ENCODE peak calls at places on chromosome 9, in nine cellular contexts. T is brain microvascular endothelial cell; L is astrocyte; E is GM13977; M is GM13976; Z is activated CD4-positive, alpha-beta T cell treated with anti-CD3 and anti-CD28 coated beads, Interleukin-2, amount 50 U/mL, for 48 hours; I is progenitor cell of endocrine pancreas; J is ureter; W is T-cell. U is an unnamed sample.

GRCh38 chr9:90033030-90033650 is 428.3 kb downstream of the GADD45G start:
- DNase-seq in T (no peak), L (no peak), E (no peak), M (no peak), Z (no peak), I (no peak), J (no peak), W (no peak), U (no peak)

GRCh38 chr9:100472725-100473261 is at the start of gene TMEFF1:
- DNase-seq in T (no peak), L (peak; percentile 9), E (peak; percentile 86), M (peak; percentile 84), Z (peak; percentile 63), I (peak; percentile 89), J (no peak), W (peak; percentile 46), U (peak; percentile 69)

GRCh38 chr9:95379630-95380029 is 62.1 kb upstream of the FANCC start:
- DNase-seq in T (no peak), L (no peak), E (no peak), M (no peak), Z (peak; percentile 16), I (no peak), J (no peak), W (peak; percentile 25), U (peak; percentile 6)

GRCh38 chr9:125484632-125485282 is 222.3 kb downstream of the MAPKAP1 start:
- DNase-seq in T (peak; percentile 35), L (peak; percentile 96), E (no peak), M (no peak), Z (no peak), I (no peak), J (peak; percentile 52), W (no peak), U (no peak)

GRCh38 chr9:114339130-114339908 is 9.7 kb downstream of the ORM2 start:
- DNase-seq in T (peak; percentile 41), L (no peak), E (peak; percentile 90), M (peak; percentile 88), Z (peak; percentile 70), I (peak; percentile 23), J (no peak), W (peak; percentile 54), U (peak; percentile 67)

GRCh38 chr9:114263853-114264510 is 58.9 kb upstream of the ORM1 start:
- DNase-seq in T (no peak), L (no peak), E (no peak), M (no peak), Z (no peak), I (no peak), J (no peak), W (no peak), U (no peak)

GRCh38 chr9:20382460-20383071 is 239.7 kb downstream of the MLLT3 start:
- DNase-seq in T (peak; percentile 9), L (peak; percentile 51), E (no peak), M (no peak), Z (no peak), I (no peak), J (no peak), W (no peak), U (no peak)

GRCh38 chr9:61674465-61674864 is 484.6 kb downstream of the SPATA31A7 start:
- DNase-seq in T (no peak), L (no peak), E (no peak), M (peak; percentile 1), Z (no peak), I (no peak), J (no peak), W (no peak), U (no peak)

GRCh38 chr9:76800901-76801300 is 36.7 kb downstream of the PCA3 start:
- DNase-seq in T (no peak), L (no peak), E (no peak), M (no peak), Z (no peak), I (no peak), J (no peak), W (no peak), U (no peak)

GRCh38 chr9:13445123-13445522 is 165.6 kb upstream of the MPDZ start:
- DNase-seq in T (no peak), L (no peak), E (no peak), M (no peak), Z (no peak), I (no peak), J (no peak), W (no peak), U (no peak)

GRCh38 chr9:130331573-130331972 is 66.0 kb downstream of the HMCN2 start:
- DNase-seq in T (peak; percentile 18), L (peak; percentile 67), E (no peak), M (no peak), Z (no peak), I (no peak), J (peak; percentile 67), W (no peak), U (no peak)

GRCh38 chr9:130156672-130157071 is 15.5 kb upstream of the NCS1 start:
- DNase-seq in T (no peak), L (no peak), E (no peak), M (no peak), Z (no peak), I (no peak), J (no peak), W (no peak), U (no peak)

GRCh38 chr9:137255448-137256114 is 454 bp downstream of the NELFB start:
- DNase-seq in T (no peak), L (no peak), E (peak; percentile 64), M (no peak), Z (no peak), I (peak; percentile 50), J (no peak), W (peak; percentile 32), U (peak; percentile 41)

GRCh38 chr9:93683331-93684134 is 107.1 kb downstream of the PHF2 start:
- DNase-seq in T (no peak), L (no peak), E (no peak), M (peak; percentile 17), Z (peak; percentile 2), I (peak; percentile 7), J (no peak), W (no peak), U (no peak)

GRCh38 chr9:80028501-80028900 is 456.7 kb downstream of the TLE4 start:
- DNase-seq in T (no peak), L (peak; percentile 29), E (no peak), M (no peak), Z (no peak), I (no peak), J (no peak), W (no peak), U (no peak)

GRCh38 chr9:99868845-99869244 is 37.6 kb upstream of the STX17 start:
- DNase-seq in T (peak; percentile 29), L (no peak), E (peak; percentile 15), M (peak; percentile 13), Z (no peak), I (no peak), J (no peak), W (no peak), U (no peak)

GRCh38 chr9:13436591-13436990 is 157.1 kb upstream of the MPDZ start:
- DNase-seq in T (no peak), L (no peak), E (no peak), M (no peak), Z (no peak), I (no peak), J (no peak), W (no peak), U (no peak)

GRCh38 chr9:93301291-93301811 is 117.4 kb downstream of the WNK2 start:
- DNase-seq in T (no peak), L (no peak), E (peak; percentile 17), M (peak; percentile 23), Z (no peak), I (no peak), J (no peak), W (no peak), U (no peak)

GRCh38 chr9:6054280-6055099 is 39.1 kb upstream of the RANBP6 start:
- DNase-seq in T (peak; percentile 48), L (peak; percentile 39), E (peak; percentile 35), M (peak; percentile 35), Z (peak; percentile 72), I (peak; percentile 45), J (peak; percentile 57), W (peak; percentile 56), U (peak; percentile 44)

GRCh38 chr9:87592554-87593394 is 95.1 kb downstream of the DAPK1 start:
- DNase-seq in T (peak; percentile 72), L (peak; percentile 69), E (no peak), M (no peak), Z (no peak), I (no peak), J (peak; percentile 63), W (no peak), U (no peak)

GRCh38 chr9:34384368-34385165 is 7.9 kb upstream of the MYORG start:
- DNase-seq in T (no peak), L (no peak), E (no peak), M (no peak), Z (no peak), I (no peak), J (no peak), W (no peak), U (no peak)

GRCh38 chr9:115209601-115210306 is 91.8 kb upstream of the TNC start:
- DNase-seq in T (peak; percentile 50), L (peak; percentile 79), E (peak; percentile 17), M (no peak), Z (peak; percentile 14), I (no peak), J (no peak), W (no peak), U (no peak)

GRCh38 chr9:7402704-7403389 is 396.7 kb downstream of the DMAC1 start:
- DNase-seq in T (no peak), L (no peak), E (no peak), M (no peak), Z (no peak), I (no peak), J (no peak), W (no peak), U (no peak)

GRCh38 chr9:90611568-90611967 is 31.1 kb downstream of the DIRAS2 start:
- DNase-seq in T (no peak), L (no peak), E (no peak), M (no peak), Z (no peak), I (no peak), J (no peak), W (no peak), U (no peak)

GRCh38 chr9:116409124-116409523 is 255.5 kb downstream of the PAPPA start:
- DNase-seq in T (no peak), L (no peak), E (no peak), M (no peak), Z (no peak), I (no peak), J (no peak), W (no peak), U (no peak)

GRCh38 chr9:21513431-21513830 is 31.3 kb upstream of the IFNE start:
- DNase-seq in T (no peak), L (no peak), E (no peak), M (no peak), Z (no peak), I (no peak), J (no peak), W (no peak), U (no peak)

GRCh38 chr9:123657099-123657498 is 272.8 kb downstream of the DENND1A start:
- DNase-seq in T (no peak), L (no peak), E (no peak), M (no peak), Z (no peak), I (no peak), J (no peak), W (no peak), U (no peak)

GRCh38 chr9:81849631-81850259 is 78.5 kb upstream of the SPATA31D4 start:
- DNase-seq in T (no peak), L (peak; percentile 56), E (no peak), M (no peak), Z (no peak), I (no peak), J (no peak), W (no peak), U (no peak)

U was measured in germinal center.